ENCODE peak calls at places on chromosomes 1 and 21, in five cellular contexts. M, H, E, U and D are unnamed samples.

GRCh38 chr21:46210378-46211136 is 18.0 kb downstream of the LSS start:
- DNase-seq in M (no peak), H (peak), E (no peak), U (no peak), D (peak)

GRCh38 chr1:39110882-39111281 is 84.7 kb downstream of the NDUFS5 start:
- DNase-seq in M (peak), H (no peak), E (no peak), U (no peak), D (no peak)

GRCh38 chr21:31873696-31874599 is 1.1 kb downstream of the HUNK start:
- DNase-seq in M (peak), H (peak), E (no peak), U (peak), D (peak)

GRCh38 chr1:12438349-12438924 is 179.6 kb downstream of the DHRS3 start:
- DNase-seq in M (no peak), H (no peak), E (peak), U (no peak), D (no peak)

GRCh38 chr1:30310966-30311742 is 412.2 kb downstream of the MATN1 start:
- DNase-seq in M (no peak), H (no peak), E (no peak), U (no peak), D (no peak)

GRCh38 chr1:206690516-206690915 is 5.8 kb downstream of the MAPKAPK2 start:
- DNase-seq in M (no peak), H (no peak), E (no peak), U (no peak), D (no peak)

GRCh38 chr1:204814146-204814884 is 56.3 kb upstream of the NFASC start:
- DNase-seq in M (no peak), H (no peak), E (no peak), U (no peak), D (no peak)

GRCh38 chr1:7265771-7266371 is 480.6 kb downstream of the CAMTA1 start:
- DNase-seq in M (peak), H (no peak), E (no peak), U (peak), D (peak)

GRCh38 chr1:32763221-32763620 is 53.9 kb downstream of the YARS1 start:
- DNase-seq in M (no peak), H (no peak), E (no peak), U (no peak), D (no peak)

GRCh38 chr1:212525479-212526110 is 83.0 kb upstream of the ATF3 start:
- DNase-seq in M (peak), H (peak), E (no peak), U (no peak), D (no peak)

GRCh38 chr21:25985990-25986389 is 184.6 kb downstream of the APP start:
- DNase-seq in M (no peak), H (no peak), E (no peak), U (no peak), D (no peak)

GRCh38 chr1:51192213-51192843 is 43.7 kb upstream of the RNF11 start:
- DNase-seq in M (peak), H (peak), E (no peak), U (peak), D (peak)

GRCh38 chr1:178451529-178451928 is 45.2 kb downstream of the CLEC20A start:
- DNase-seq in M (peak), H (no peak), E (no peak), U (no peak), D (no peak)

GRCh38 chr1:4346141-4346540 is 308.3 kb upstream of the AJAP1 start:
- DNase-seq in M (no peak), H (no peak), E (no peak), U (no peak), D (no peak)

GRCh38 chr1:161012420-161012819 is 8.5 kb downstream of the F11R start:
- DNase-seq in M (no peak), H (no peak), E (no peak), U (no peak), D (no peak)

GRCh38 chr1:161006563-161006962 is 14.4 kb downstream of the F11R start:
- DNase-seq in M (no peak), H (no peak), E (no peak), U (no peak), D (no peak)

GRCh38 chr1:161007369-161007768 is 13.6 kb downstream of the F11R start:
- DNase-seq in M (no peak), H (no peak), E (no peak), U (no peak), D (no peak)

GRCh38 chr1:161009602-161010211 is 11.2 kb downstream of the F11R start:
- DNase-seq in M (no peak), H (peak), E (no peak), U (no peak), D (no peak)

GRCh38 chr1:161008857-161009554 is 11.9 kb downstream of the F11R start:
- DNase-seq in M (peak), H (no peak), E (no peak), U (no peak), D (no peak)
- TF ChIP-seq RCOR1 in M (no peak), H (no peak), E (no peak), U (no peak), D (no peak)

GRCh38 chr1:8789314-8790214 is 27.9 kb downstream of the RERE start:
- DNase-seq in M (no peak), H (peak), E (no peak), U (no peak), D (no peak)
- TF ChIP-seq RCOR1 in M (no peak), H (no peak), E (no peak), U (no peak), D (no peak)

GRCh38 chr1:67749263-67749843 is 64.4 kb downstream of the GADD45A start:
- DNase-seq in M (no peak), H (no peak), E (no peak), U (no peak), D (no peak)

GRCh38 chr1:67748147-67748546 is 63.1 kb downstream of the GADD45A start:
- DNase-seq in M (no peak), H (no peak), E (no peak), U (no peak), D (no peak)

GRCh38 chr1:67747667-67748066 is 62.7 kb downstream of the GADD45A start:
- DNase-seq in M (peak), H (no peak), E (no peak), U (no peak), D (no peak)

GRCh38 chr1:67749844-67750689 is 65.1 kb downstream of the GADD45A start:
- DNase-seq in M (peak), H (no peak), E (no peak), U (no peak), D (peak)

DNA sequence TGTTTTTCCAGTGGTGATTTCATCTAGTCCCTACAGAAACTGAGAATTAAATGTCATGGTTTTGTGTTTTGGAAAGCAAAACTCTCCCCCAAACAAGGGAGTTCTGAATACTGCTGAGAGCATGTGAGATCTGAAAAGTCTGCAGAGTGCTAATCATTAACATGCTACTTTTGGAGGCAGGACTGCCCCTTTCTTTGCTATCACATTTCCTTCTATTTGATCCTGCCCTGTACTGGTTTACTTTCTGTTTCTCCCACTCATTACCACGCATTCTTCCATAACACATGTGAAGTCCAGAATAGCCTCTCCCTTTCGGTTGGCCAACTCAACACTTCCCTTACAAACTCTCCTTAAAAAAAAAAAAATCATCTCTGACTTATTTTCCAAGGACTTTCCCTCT is 63.6 kb downstream of the GADD45A start:
- DNase-seq in M (peak), H (no peak), E (peak), U (no peak), D (no peak)
- TF ChIP-seq RCOR1 in M (no peak), H (no peak), E (no peak), U (no peak), D (no peak)

DNA sequence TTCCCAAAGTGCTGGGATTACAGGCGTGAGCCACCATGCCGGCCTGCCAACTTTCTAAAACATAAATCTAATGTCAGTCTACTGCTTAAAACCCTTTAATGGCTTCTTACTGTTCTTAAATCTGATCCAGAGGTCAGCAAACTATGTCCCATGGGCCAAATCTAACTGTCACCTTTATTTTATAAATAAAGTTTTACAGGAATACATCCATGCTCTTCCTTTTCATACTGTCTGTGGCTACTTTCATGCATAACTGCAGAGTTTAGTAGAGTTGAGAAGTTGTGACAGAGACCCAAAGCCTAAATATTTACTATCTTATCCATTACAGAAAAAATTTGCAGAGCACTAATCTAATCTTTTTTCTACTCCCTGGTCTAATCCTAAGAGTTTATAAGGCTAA is 3.8 kb downstream of the ERI3 start:
- DNase-seq in M (no peak), H (no peak), E (no peak), U (no peak), D (no peak)
- TF ChIP-seq RCOR1 in M (no peak), H (no peak), E (no peak), U (no peak), D (no peak)

GRCh38 chr1:121587230-121587569 is 402.4 kb downstream of the SRGAP2C start:
- DNase-seq in M (no peak), H (no peak), E (no peak), U (no peak), D (no peak)

GRCh38 chr1:121586369-121587229 is 401.8 kb downstream of the SRGAP2C start:
- DNase-seq in M (no peak), H (peak), E (no peak), U (no peak), D (no peak)

GRCh38 chr1:121587777-121588176 is 403.0 kb downstream of the SRGAP2C start:
- DNase-seq in M (no peak), H (no peak), E (no peak), U (no peak), D (no peak)
- TF ChIP-seq RCOR1 in M (no peak), H (no peak), E (no peak), U (no peak), D (no peak)

GRCh38 chr1:228359613-228360532 is 46.8 kb downstream of the TRIM11 start:
- DNase-seq in M (no peak), H (no peak), E (no peak), U (no peak), D (no peak)

GRCh38 chr1:228358764-228359612 is 47.6 kb downstream of the TRIM11 start:
- DNase-seq in M (no peak), H (peak), E (no peak), U (no peak), D (no peak)

GRCh38 chr1:228361314-228362140 is 45.1 kb downstream of the TRIM11 start:
- DNase-seq in M (no peak), H (no peak), E (no peak), U (no peak), D (no peak)

GRCh38 chr1:228360533-228361313 is 45.9 kb downstream of the TRIM11 start:
- DNase-seq in M (no peak), H (no peak), E (no peak), U (no peak), D (no peak)

GRCh38 chr1:228358039-228358763 is 48.4 kb downstream of the TRIM11 start:
- DNase-seq in M (no peak), H (no peak), E (no peak), U (no peak), D (no peak)
- TF ChIP-seq RCOR1 in M (no peak), H (no peak), E (no peak), U (no peak), D (no peak)

GRCh38 chr1:229023651-229024295 is 247.1 kb upstream of the RAB4A start:
- DNase-seq in M (no peak), H (no peak), E (no peak), U (no peak), D (no peak)
- TF ChIP-seq RCOR1 in M (no peak), H (no peak), E (no peak), U (no peak), D (no peak)

DNA sequence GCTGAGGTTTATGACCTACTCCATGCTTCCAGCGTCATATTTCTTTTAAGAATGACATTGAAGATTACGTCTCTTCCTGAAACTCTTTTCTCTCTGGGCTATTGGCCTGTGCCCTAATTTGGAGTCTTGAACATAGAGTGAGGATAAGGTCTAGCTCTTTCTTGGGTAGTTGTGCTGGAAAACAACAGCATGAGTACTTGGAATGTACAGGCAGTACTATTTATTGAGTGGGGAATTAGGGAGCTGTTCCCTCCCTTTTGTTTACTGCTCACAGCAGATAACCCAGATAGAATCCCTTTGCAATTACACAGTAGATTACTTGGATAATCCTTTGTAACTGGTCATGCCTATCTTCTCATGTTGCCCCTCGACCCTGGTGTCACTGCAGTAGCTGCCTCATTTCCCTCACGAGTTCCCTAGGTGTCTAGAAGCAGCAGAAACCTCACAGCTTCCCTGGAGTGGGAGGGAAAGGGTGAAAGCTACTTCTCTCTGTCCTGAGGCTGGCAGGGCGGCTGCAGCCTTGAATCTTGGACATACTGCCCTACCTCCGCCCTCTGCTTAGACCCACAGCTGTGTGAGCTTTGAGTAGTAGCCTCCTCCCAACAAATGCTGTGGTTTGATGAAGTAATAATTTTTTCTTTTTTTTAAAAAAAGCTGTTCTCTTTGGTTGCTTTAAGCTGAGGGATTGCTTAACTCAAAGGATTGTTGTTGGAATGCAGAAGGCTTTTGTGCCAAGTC is 70.5 kb downstream of the FGGY start:
- DNase-seq in M (peak), H (no peak), E (no peak), U (no peak), D (no peak)
- TF ChIP-seq RCOR1 in M (no peak), H (no peak), E (no peak), U (no peak), D (no peak)

DNA sequence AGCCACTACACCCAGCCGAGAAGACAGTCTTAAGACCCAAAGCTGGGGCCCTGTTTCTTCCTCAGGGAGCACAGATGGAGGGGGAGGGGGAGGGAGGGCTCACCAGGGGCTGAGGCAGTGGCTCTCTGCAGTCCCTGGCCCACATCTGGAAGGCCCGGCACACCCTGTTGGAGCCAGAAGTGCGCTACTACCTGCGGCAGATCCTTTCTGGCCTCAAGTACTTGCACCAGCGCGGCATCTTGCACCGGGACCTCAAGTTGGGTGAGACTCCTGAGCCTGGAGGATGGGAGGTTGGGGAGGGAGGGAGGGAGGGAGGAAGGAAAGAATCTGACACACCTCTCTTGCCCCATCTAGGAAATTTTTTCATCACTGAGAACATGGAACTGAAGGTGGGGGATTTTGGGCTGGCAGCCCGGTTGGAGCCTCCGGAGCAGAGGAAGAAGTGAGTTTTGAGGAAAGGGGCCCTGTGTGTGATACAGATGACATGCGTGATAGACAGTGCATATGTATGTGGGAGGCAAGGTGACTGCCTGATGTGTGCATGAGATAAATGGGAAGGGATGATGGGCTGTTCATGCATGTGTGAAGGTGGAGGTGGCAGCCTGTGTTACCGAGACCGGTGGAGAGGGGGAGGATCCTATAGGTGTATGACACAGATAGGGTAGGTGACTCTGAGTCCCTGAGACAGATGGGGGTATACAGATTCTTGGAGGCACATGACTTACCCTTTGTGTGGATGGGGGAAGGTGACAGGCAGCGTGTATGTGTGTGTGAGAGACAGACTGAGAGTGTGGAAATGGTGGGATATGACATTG is 1.5 kb downstream of the PLK3 start:
- DNase-seq in M (no peak), H (peak), E (no peak), U (no peak), D (no peak)
- TF ChIP-seq RCOR1 in M (no peak), H (no peak), E (no peak), U (no peak), D (no peak)

DNA sequence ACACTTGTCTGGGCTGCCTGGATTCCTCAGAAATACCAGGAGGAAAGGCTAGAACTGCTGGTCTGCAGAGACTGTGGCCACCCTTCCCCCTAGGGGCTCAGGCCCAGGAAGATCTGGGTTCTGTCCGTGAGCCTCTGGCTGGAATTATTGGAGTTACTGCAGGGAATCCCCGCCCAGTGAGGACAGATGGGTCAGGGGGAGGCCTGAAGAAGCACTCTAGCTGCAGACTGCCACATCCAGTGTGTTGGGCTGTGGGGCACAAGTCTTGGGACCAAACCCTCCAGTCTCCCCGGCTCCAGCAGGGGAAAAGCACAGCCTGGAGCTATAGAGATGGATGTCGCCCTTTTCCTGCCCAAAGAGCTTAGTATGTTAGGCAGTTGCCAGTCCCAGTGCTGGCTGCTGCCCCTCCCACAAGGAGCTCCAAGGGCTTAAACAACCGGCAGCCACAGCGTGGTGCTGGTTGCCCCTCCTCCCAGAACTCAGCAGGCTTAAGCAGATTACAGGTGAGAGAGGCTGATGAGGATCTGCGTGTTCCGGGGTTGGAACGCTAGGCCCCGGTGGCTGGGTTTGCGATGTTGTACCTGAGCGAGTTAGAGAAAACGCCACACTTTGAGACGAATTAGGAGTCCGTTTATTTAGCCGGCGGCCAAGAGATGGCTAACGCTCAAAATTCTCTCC is 255.5 kb upstream of the LRRC7 start:
- DNase-seq in M (no peak), H (no peak), E (no peak), U (no peak), D (no peak)
- TF ChIP-seq RCOR1 in M (no peak), H (no peak), E (no peak), U (no peak), D (no peak)